ENCODE peak calls at places on chromosome 2, in four cellular contexts. P is IMR-90, H is K562, R is endothelial cell of umbilical vein. X is an unnamed sample. For H3K36me3 and H3K9me1, the result is how much of the 10 kb centered on the place peaks cover.

GRCh38 chr2:209383212-209383611 is 40.6 kb upstream of the MAP2 start:
- DNase-seq in P (peak), H (no peak), R (peak), X (peak)

GRCh38 chr2:196278491-196278911 is 107.1 kb upstream of the STK17B start:
- DNase-seq in P (peak), H (no peak), R (peak), X (no peak)

GRCh38 chr2:151827564-151828142 is 568 bp downstream of the ARL5A start:
- DNase-seq in P (peak), H (no peak), R (peak), X (no peak)

GRCh38 chr2:137957033-137957432 is 7.2 kb upstream of the HNMT start:
- DNase-seq in P (peak), H (no peak), R (no peak), X (no peak)

GRCh38 chr2:224155896-224156295 is 116.8 kb upstream of the SERPINE2 start:
- DNase-seq in P (peak), H (no peak), R (no peak), X (no peak)

GRCh38 chr2:190882831-190883582 is 2.4 kb downstream of the GLS start:
- DNase-seq in P (no peak), H (no peak), R (peak), X (no peak)

GRCh38 chr2:48454504-48454903 is 75.5 kb upstream of the STON1 start:
- DNase-seq in P (peak), H (no peak), R (no peak), X (no peak)

GRCh38 chr2:83081835-83082522 is 1377.1 kb downstream of the SUCLG1 start:
- DNase-seq in P (peak), H (peak), R (peak), X (no peak)

GRCh38 chr2:29628078-29628765 is 293.2 kb downstream of the ALK start:
- DNase-seq in P (peak), H (no peak), R (no peak), X (no peak)

GRCh38 chr2:197308635-197309368 is 1.8 kb downstream of the ANKRD44 start:
- DNase-seq in P (no peak), H (no peak), R (no peak), X (no peak)

GRCh38 chr2:180622122-180622918 is 358.1 kb upstream of the UBE2E3 start:
- DNase-seq in P (peak), H (no peak), R (peak), X (no peak)

GRCh38 chr2:202033317-202034248 is at the start of gene FZD7:
- DNase-seq in P (peak), H (peak), R (peak), X (peak)

GRCh38 chr2:11788725-11789124 is 42.3 kb downstream of the LPIN1 start:
- DNase-seq in P (no peak), H (no peak), R (no peak), X (no peak)
- H3K36me3 ChIP-seq in P (half or more), H (half or more), R (under half), X (half or more)

GRCh38 chr2:171600126-171600525 is 77.9 kb downstream of the CYBRD1 start:
- DNase-seq in P (no peak), H (no peak), R (no peak), X (no peak)

GRCh38 chr2:171595896-171596295 is 73.6 kb downstream of the CYBRD1 start:
- DNase-seq in P (peak), H (no peak), R (peak), X (no peak)

GRCh38 chr2:171595456-171595855 is 73.2 kb downstream of the CYBRD1 start:
- DNase-seq in P (no peak), H (no peak), R (no peak), X (no peak)

GRCh38 chr2:171602352-171602751 is 80.1 kb downstream of the CYBRD1 start:
- DNase-seq in P (no peak), H (no peak), R (no peak), X (no peak)

GRCh38 chr2:171598713-171599319 is 76.5 kb downstream of the CYBRD1 start:
- DNase-seq in P (peak), H (peak), R (peak), X (no peak)
- H3K9me1 ChIP-seq in P (under half), H (under half), R (under half), X (under half)

DNA sequence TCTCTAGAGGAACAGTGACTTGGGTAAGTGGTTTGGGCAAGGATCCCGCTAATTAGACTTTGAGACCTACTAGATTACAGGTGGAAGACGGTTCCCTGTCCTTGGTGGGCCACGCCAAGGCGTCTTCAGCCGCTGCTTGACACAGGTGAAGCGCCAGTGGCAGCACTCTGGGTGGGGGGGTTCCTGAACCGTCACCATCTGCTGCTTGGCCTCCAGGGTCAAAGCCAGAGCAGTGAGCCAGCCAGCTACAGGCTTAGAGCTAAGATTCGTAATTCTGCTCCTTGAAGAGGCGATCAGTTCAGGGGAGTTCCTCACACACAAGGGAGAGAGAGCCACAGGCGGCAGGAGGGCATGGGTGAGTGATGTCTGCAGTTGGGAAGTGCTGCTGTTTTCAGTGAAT is 39.4 kb upstream of the RBM44 start:
- DNase-seq in P (no peak), H (no peak), R (no peak), X (no peak)
- H3K36me3 ChIP-seq in P (under half), H (under half), R (under half), X (under half)

GRCh38 chr2:20080415-20080814 is 29.0 kb upstream of the LAPTM4A start:
- DNase-seq in P (no peak), H (peak), R (no peak), X (no peak)
- H3K9me1 ChIP-seq in P (under half), H (under half), R (under half), X (under half)

GRCh38 chr2:120110507-120110906 is 97.6 kb downstream of the EPB41L5 start:
- DNase-seq in P (no peak), H (no peak), R (no peak), X (no peak)
- H3K36me3 ChIP-seq in P (under half), H (under half), R (under half), X (under half)

DNA sequence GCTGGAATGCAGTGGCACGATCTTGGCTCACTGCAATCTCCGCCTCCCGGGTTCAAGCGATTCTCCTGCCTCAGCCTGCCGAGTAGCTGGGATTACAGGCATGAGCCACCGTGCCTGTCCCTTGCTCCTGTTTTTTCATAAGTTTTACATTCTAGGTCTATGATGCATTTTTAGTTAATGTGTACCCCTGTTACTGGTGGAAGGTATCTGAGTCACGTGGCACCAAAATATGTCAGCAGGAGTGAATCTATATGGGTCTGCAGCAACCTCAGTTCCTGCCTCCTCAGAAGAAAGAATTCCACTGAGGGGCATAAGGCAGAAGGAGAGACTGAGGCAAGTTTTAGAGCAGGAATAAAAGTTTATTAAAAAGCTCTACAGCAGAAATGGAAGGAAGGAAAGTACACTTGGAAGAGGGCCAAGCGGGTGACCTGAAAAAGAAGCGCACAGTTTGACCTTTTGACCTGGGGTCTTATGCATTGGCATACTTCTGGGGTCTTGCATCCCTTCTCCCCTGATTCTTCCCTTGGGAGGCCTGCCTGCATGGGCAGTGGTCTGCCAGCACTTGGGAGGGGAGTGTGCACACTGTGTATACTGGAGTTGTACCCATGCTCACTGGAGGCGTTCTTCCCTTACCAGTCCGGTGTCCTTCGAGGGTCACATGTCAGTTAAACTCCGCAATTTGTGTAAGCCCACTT is 1.1 kb upstream of the MFSD2B start:
- DNase-seq in P (no peak), H (no peak), R (no peak), X (no peak)
- H3K9me1 ChIP-seq in P (under half), H (under half), R (under half), X (under half)

DNA sequence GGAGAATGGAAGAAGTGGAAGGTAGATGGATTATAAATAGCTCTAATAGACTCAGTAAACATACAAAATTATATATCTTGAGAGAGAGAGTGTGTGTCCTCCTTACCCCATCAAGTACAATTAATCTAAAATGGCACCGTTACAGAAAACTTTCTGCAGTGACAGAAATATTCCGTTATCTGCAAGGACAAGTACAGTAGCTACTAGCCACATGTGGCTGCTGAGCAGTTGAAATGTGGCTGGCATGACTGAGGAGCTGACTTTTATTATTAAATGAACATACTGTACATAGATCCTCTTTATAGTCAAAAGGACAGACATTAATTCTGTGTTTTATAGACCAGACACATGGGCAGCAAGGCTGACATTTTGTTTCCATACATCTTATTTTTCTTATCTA is 7.0 kb downstream of the CCDC93 start:
- DNase-seq in P (no peak), H (no peak), R (no peak), X (no peak)
- H3K36me3 ChIP-seq in P (under half), H (half or more), R (under half), X (under half)

X was measured in keratinocyte.